ENCODE peak calls at places on chromosomes 12 and 14, in eight cellular contexts. One of them, this sample, is unnamed.

GRCh38 chr14:101874001-101874400 is 90.4 kb upstream of the DYNC1H1 start:
- DNase-seq in ovary: no peak
- DNase-seq in CD4-positive, alpha-beta memory T cell: no peak
- DNase-seq in suprapubic skin: no peak
- DNase-seq in RWPE1: no peak
- DNase-seq in Peyer's patch: no peak
- DNase-seq in tibial nerve: no peak
- DNase-seq in tibial artery: no peak
- DNase-seq in this sample: no peak

GRCh38 chr14:44775248-44775647 is 186.5 kb downstream of the KLHL28 start:
- DNase-seq in ovary: no peak
- DNase-seq in CD4-positive, alpha-beta memory T cell: no peak
- DNase-seq in suprapubic skin: no peak
- DNase-seq in RWPE1: no peak
- DNase-seq in Peyer's patch: no peak
- DNase-seq in tibial nerve: no peak
- DNase-seq in tibial artery: no peak
- DNase-seq in this sample: no peak

GRCh38 chr14:32408018-32408417 is 78.9 kb downstream of the AKAP6 start:
- DNase-seq in ovary: peak
- DNase-seq in CD4-positive, alpha-beta memory T cell: no peak
- DNase-seq in suprapubic skin: no peak
- DNase-seq in RWPE1: no peak
- DNase-seq in Peyer's patch: no peak
- DNase-seq in tibial nerve: peak
- DNase-seq in tibial artery: peak
- DNase-seq in this sample: no peak

GRCh38 chr12:44053550-44054243 is 217.8 kb downstream of the TMEM117 start:
- DNase-seq in ovary: no peak
- DNase-seq in CD4-positive, alpha-beta memory T cell: no peak
- DNase-seq in suprapubic skin: no peak
- DNase-seq in RWPE1: peak
- DNase-seq in Peyer's patch: no peak
- DNase-seq in tibial nerve: no peak
- DNase-seq in tibial artery: no peak
- DNase-seq in this sample: no peak

GRCh38 chr12:57461904-57462306 is 2.3 kb downstream of the GLI1 start:
- DNase-seq in ovary: no peak
- DNase-seq in CD4-positive, alpha-beta memory T cell: no peak
- DNase-seq in suprapubic skin: no peak
- DNase-seq in RWPE1: peak
- DNase-seq in Peyer's patch: no peak
- DNase-seq in tibial nerve: no peak
- DNase-seq in tibial artery: no peak
- DNase-seq in this sample: no peak

GRCh38 chr12:81216739-81217138 is 138.9 kb downstream of the ACSS3 start:
- DNase-seq in ovary: no peak
- DNase-seq in CD4-positive, alpha-beta memory T cell: no peak
- DNase-seq in suprapubic skin: no peak
- DNase-seq in RWPE1: no peak
- DNase-seq in Peyer's patch: no peak
- DNase-seq in tibial nerve: no peak
- DNase-seq in tibial artery: no peak
- DNase-seq in this sample: no peak

GRCh38 chr12:94304566-94305061 is 155.1 kb downstream of the CEP83 start:
- DNase-seq in ovary: no peak
- DNase-seq in CD4-positive, alpha-beta memory T cell: no peak
- DNase-seq in suprapubic skin: no peak
- DNase-seq in RWPE1: no peak
- DNase-seq in Peyer's patch: no peak
- DNase-seq in tibial nerve: no peak
- DNase-seq in tibial artery: no peak
- DNase-seq in this sample: no peak

GRCh38 chr14:58533417-58533816 is 104.3 kb upstream of the DACT1 start:
- DNase-seq in ovary: no peak
- DNase-seq in CD4-positive, alpha-beta memory T cell: no peak
- DNase-seq in suprapubic skin: no peak
- DNase-seq in RWPE1: no peak
- DNase-seq in Peyer's patch: no peak
- DNase-seq in tibial nerve: no peak
- DNase-seq in tibial artery: no peak
- DNase-seq in this sample: no peak

GRCh38 chr12:104602426-104602825 is 145.7 kb downstream of the CHST11 start:
- DNase-seq in ovary: no peak
- DNase-seq in CD4-positive, alpha-beta memory T cell: no peak
- DNase-seq in suprapubic skin: no peak
- DNase-seq in RWPE1: no peak
- DNase-seq in Peyer's patch: no peak
- DNase-seq in tibial nerve: no peak
- DNase-seq in tibial artery: no peak
- DNase-seq in this sample: no peak

GRCh38 chr14:104107611-104108569 is 22.4 kb downstream of the ASPG start:
- DNase-seq in ovary: peak
- DNase-seq in CD4-positive, alpha-beta memory T cell: no peak
- DNase-seq in suprapubic skin: peak
- DNase-seq in RWPE1: peak
- DNase-seq in Peyer's patch: peak
- DNase-seq in tibial nerve: no peak
- DNase-seq in tibial artery: no peak
- DNase-seq in this sample: peak

GRCh38 chr12:111761099-111761498 is 5.6 kb upstream of the ALDH2 start:
- DNase-seq in ovary: no peak
- DNase-seq in CD4-positive, alpha-beta memory T cell: no peak
- DNase-seq in suprapubic skin: no peak
- DNase-seq in RWPE1: no peak
- DNase-seq in Peyer's patch: no peak
- DNase-seq in tibial nerve: no peak
- DNase-seq in tibial artery: no peak
- DNase-seq in this sample: peak

GRCh38 chr12:53989227-53990113 is 4.5 kb downstream of the HOXC10 start:
- DNase-seq in ovary: no peak
- DNase-seq in CD4-positive, alpha-beta memory T cell: peak
- DNase-seq in suprapubic skin: no peak
- DNase-seq in RWPE1: no peak
- DNase-seq in Peyer's patch: no peak
- DNase-seq in tibial nerve: no peak
- DNase-seq in tibial artery: no peak
- DNase-seq in this sample: no peak

GRCh38 chr12:28817524-28817923 is 331.6 kb upstream of the FAR2 start:
- DNase-seq in ovary: no peak
- DNase-seq in CD4-positive, alpha-beta memory T cell: no peak
- DNase-seq in suprapubic skin: no peak
- DNase-seq in RWPE1: no peak
- DNase-seq in Peyer's patch: no peak
- DNase-seq in tibial nerve: no peak
- DNase-seq in tibial artery: no peak
- DNase-seq in this sample: peak

GRCh38 chr14:102094101-102094500 is 7.3 kb upstream of the HSP90AA1 start:
- DNase-seq in ovary: no peak
- DNase-seq in CD4-positive, alpha-beta memory T cell: no peak
- DNase-seq in suprapubic skin: no peak
- DNase-seq in RWPE1: no peak
- DNase-seq in Peyer's patch: no peak
- DNase-seq in tibial nerve: no peak
- DNase-seq in tibial artery: no peak
- DNase-seq in this sample: peak

GRCh38 chr14:31059152-31059924 is 33.2 kb upstream of the STRN3 start:
- DNase-seq in ovary: peak
- DNase-seq in CD4-positive, alpha-beta memory T cell: no peak
- DNase-seq in suprapubic skin: no peak
- DNase-seq in RWPE1: peak
- DNase-seq in Peyer's patch: no peak
- DNase-seq in tibial nerve: peak
- DNase-seq in tibial artery: peak
- DNase-seq in this sample: no peak

GRCh38 chr12:54385251-54385914 is 850 bp upstream of the ZNF385A start:
- DNase-seq in ovary: no peak
- DNase-seq in CD4-positive, alpha-beta memory T cell: no peak
- DNase-seq in suprapubic skin: no peak
- DNase-seq in RWPE1: no peak
- DNase-seq in Peyer's patch: no peak
- DNase-seq in tibial nerve: no peak
- DNase-seq in tibial artery: no peak
- DNase-seq in this sample: peak

GRCh38 chr12:121170581-121171260 is 38.0 kb downstream of the P2RX7 start:
- DNase-seq in ovary: no peak
- DNase-seq in CD4-positive, alpha-beta memory T cell: no peak
- DNase-seq in suprapubic skin: no peak
- DNase-seq in RWPE1: no peak
- DNase-seq in Peyer's patch: no peak
- DNase-seq in tibial nerve: no peak
- DNase-seq in tibial artery: no peak
- DNase-seq in this sample: no peak

GRCh38 chr14:39230416-39230815 is 3.3 kb upstream of the MIA2 start:
- DNase-seq in ovary: no peak
- DNase-seq in CD4-positive, alpha-beta memory T cell: no peak
- DNase-seq in suprapubic skin: no peak
- DNase-seq in RWPE1: no peak
- DNase-seq in Peyer's patch: no peak
- DNase-seq in tibial nerve: no peak
- DNase-seq in tibial artery: no peak
- DNase-seq in this sample: no peak

GRCh38 chr12:11893998-11894397 is 176.7 kb upstream of the BCL2L14 start:
- DNase-seq in ovary: no peak
- DNase-seq in CD4-positive, alpha-beta memory T cell: no peak
- DNase-seq in suprapubic skin: no peak
- DNase-seq in RWPE1: no peak
- DNase-seq in Peyer's patch: no peak
- DNase-seq in tibial nerve: no peak
- DNase-seq in tibial artery: no peak
- DNase-seq in this sample: no peak

GRCh38 chr12:11896530-11896929 is 174.2 kb upstream of the BCL2L14 start:
- DNase-seq in ovary: no peak
- DNase-seq in CD4-positive, alpha-beta memory T cell: no peak
- DNase-seq in suprapubic skin: no peak
- DNase-seq in RWPE1: no peak
- DNase-seq in Peyer's patch: no peak
- DNase-seq in tibial nerve: no peak
- DNase-seq in tibial artery: no peak
- DNase-seq in this sample: no peak

GRCh38 chr12:11894890-11895289 is 175.8 kb upstream of the BCL2L14 start:
- DNase-seq in ovary: no peak
- DNase-seq in CD4-positive, alpha-beta memory T cell: no peak
- DNase-seq in suprapubic skin: no peak
- DNase-seq in RWPE1: no peak
- DNase-seq in Peyer's patch: no peak
- DNase-seq in tibial nerve: no peak
- DNase-seq in tibial artery: no peak
- DNase-seq in this sample: no peak

GRCh38 chr12:11895421-11896064 is 175.2 kb upstream of the BCL2L14 start:
- DNase-seq in ovary: no peak
- DNase-seq in CD4-positive, alpha-beta memory T cell: no peak
- DNase-seq in suprapubic skin: no peak
- DNase-seq in RWPE1: no peak
- DNase-seq in Peyer's patch: no peak
- DNase-seq in tibial nerve: no peak
- DNase-seq in tibial artery: no peak
- DNase-seq in this sample: no peak

GRCh38 chr12:11897923-11898322 is 172.8 kb upstream of the BCL2L14 start:
- DNase-seq in ovary: no peak
- DNase-seq in CD4-positive, alpha-beta memory T cell: no peak
- DNase-seq in suprapubic skin: no peak
- DNase-seq in RWPE1: no peak
- DNase-seq in Peyer's patch: no peak
- DNase-seq in tibial nerve: no peak
- DNase-seq in tibial artery: no peak
- DNase-seq in this sample: no peak
- H3K27ac ChIP-seq in ovary: no peak
- H3K27ac ChIP-seq in CD4-positive, alpha-beta memory T cell: no peak
- H3K27ac ChIP-seq in suprapubic skin: no peak
- H3K27ac ChIP-seq in RWPE1: no peak
- H3K27ac ChIP-seq in Peyer's patch: no peak
- H3K27ac ChIP-seq in tibial nerve: no peak
- H3K27ac ChIP-seq in tibial artery: no peak
- H3K27ac ChIP-seq in this sample: no peak

DNA sequence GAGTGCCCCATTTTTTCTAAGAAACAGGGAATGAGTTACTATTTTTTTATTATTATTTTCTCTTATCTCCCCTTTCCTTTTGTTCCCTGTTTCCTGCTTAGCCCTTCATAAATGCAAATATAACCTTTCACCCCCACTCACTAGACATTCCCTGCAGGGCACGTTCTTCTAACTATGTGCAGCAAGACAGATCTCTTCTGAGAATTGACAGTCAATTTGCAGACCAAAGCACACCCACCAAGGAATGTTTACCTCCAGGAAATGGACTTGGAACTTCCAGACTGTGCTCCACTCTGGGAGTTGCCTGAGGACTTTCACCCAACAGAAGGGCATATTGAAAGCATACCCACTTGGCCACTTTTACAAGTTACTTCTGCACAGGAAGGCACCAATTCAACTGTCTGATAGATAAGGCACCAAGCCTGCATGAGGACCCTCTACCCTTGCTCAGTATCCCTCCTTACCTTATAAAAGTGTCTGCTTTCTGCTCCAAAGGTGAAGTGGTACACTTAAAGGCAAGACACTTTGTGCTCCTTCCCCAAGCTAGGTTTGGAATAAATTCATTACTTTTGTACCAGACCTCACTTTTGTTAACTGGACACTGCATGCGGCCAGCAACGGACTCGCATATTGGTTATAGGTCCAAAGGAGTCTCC is 6.5 kb downstream of the TAS2R19 start:
- DNase-seq in ovary: no peak
- DNase-seq in CD4-positive, alpha-beta memory T cell: no peak
- DNase-seq in suprapubic skin: no peak
- DNase-seq in RWPE1: no peak
- DNase-seq in Peyer's patch: no peak
- DNase-seq in tibial nerve: no peak
- DNase-seq in tibial artery: no peak
- DNase-seq in this sample: no peak
- H3K27ac ChIP-seq in ovary: no peak
- H3K27ac ChIP-seq in CD4-positive, alpha-beta memory T cell: no peak
- H3K27ac ChIP-seq in suprapubic skin: no peak
- H3K27ac ChIP-seq in RWPE1: no peak
- H3K27ac ChIP-seq in Peyer's patch: peak
- H3K27ac ChIP-seq in tibial nerve: no peak
- H3K27ac ChIP-seq in tibial artery: no peak
- H3K27ac ChIP-seq in this sample: no peak

GRCh38 chr12:11785722-11786121 is 136.2 kb downstream of the ETV6 start:
- DNase-seq in ovary: no peak
- DNase-seq in CD4-positive, alpha-beta memory T cell: no peak
- DNase-seq in suprapubic skin: no peak
- DNase-seq in RWPE1: peak
- DNase-seq in Peyer's patch: no peak
- DNase-seq in tibial nerve: no peak
- DNase-seq in tibial artery: no peak
- DNase-seq in this sample: no peak
- H3K27ac ChIP-seq in ovary: no peak
- H3K27ac ChIP-seq in CD4-positive, alpha-beta memory T cell: no peak
- H3K27ac ChIP-seq in suprapubic skin: no peak
- H3K27ac ChIP-seq in RWPE1: no peak
- H3K27ac ChIP-seq in Peyer's patch: no peak
- H3K27ac ChIP-seq in tibial nerve: no peak
- H3K27ac ChIP-seq in tibial artery: peak
- H3K27ac ChIP-seq in this sample: no peak

DNA sequence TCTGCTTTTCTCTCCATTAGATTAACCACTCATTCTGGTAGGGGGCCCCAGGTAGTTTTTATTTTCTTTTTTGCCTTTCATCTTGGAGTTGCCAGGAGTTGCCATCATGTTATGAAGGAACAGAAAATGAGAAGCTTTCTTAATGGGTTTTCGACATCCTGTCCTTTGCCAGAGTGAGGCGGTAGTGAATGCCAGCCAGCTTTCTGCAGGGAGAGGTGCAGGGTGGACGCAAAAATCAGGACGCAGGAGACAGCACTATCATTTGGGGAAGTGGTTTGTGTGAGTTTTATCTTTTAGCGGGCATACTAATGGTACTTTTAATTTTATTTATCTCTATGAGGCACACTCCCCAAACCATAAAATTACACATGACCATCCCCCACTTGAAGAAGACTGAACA is 1.7 kb downstream of the RASSF8 start:
- DNase-seq in ovary: peak
- DNase-seq in CD4-positive, alpha-beta memory T cell: no peak
- DNase-seq in suprapubic skin: no peak
- DNase-seq in RWPE1: no peak
- DNase-seq in Peyer's patch: no peak
- DNase-seq in tibial nerve: no peak
- DNase-seq in tibial artery: peak
- DNase-seq in this sample: no peak
- H3K27ac ChIP-seq in ovary: peak
- H3K27ac ChIP-seq in CD4-positive, alpha-beta memory T cell: no peak
- H3K27ac ChIP-seq in suprapubic skin: peak
- H3K27ac ChIP-seq in RWPE1: no peak
- H3K27ac ChIP-seq in Peyer's patch: no peak
- H3K27ac ChIP-seq in tibial nerve: peak
- H3K27ac ChIP-seq in tibial artery: peak
- H3K27ac ChIP-seq in this sample: no peak